ENCODE peak calls at places on chromosome 20, in four cellular contexts. X is keratinocyte; I is HepG2; L is CD8-positive, alpha-beta T cell. S is an unnamed sample.

GRCh38 chr20:5980720-5981119 is 30.3 kb downstream of the MCM8 start:
- DNase-seq in I (no peak), L (no peak), X (no peak), S (no peak)

GRCh38 chr20:23782366-23782983 is 31.7 kb upstream of the CST1 start:
- DNase-seq in I (no peak), L (no peak), X (no peak), S (no peak)

GRCh38 chr20:2874456-2874855 is 1.2 kb downstream of the PTPRA start:
- DNase-seq in I (no peak), X (no peak), L (no peak), S (no peak)

GRCh38 chr20:10795286-10796026 is 121.7 kb upstream of the JAG1 start:
- DNase-seq in X (no peak), I (no peak), L (no peak), S (no peak)

GRCh38 chr20:2767768-2768631 is 32.4 kb downstream of the CPXM1 start:
- DNase-seq in I (no peak), L (no peak), X (no peak), S (no peak)

GRCh38 chr20:59831901-59832240 is 101.6 kb downstream of the SYCP2 start:
- DNase-seq in I (no peak), L (no peak), X (no peak), S (no peak)

GRCh38 chr20:25061821-25062530 is 4.0 kb upstream of the ACSS1 start:
- DNase-seq in I (no peak), X (no peak), L (no peak), S (no peak)

GRCh38 chr20:24823176-24823575 is 125.9 kb upstream of the CST7 start:
- DNase-seq in I (no peak), L (no peak), X (no peak), S (no peak)

GRCh38 chr20:57755609-57756008 is 45.8 kb upstream of the PMEPA1 start:
- DNase-seq in I (no peak), L (no peak), X (no peak), S (no peak)

GRCh38 chr20:43977252-43977651 is 62.6 kb downstream of the TOX2 start:
- DNase-seq in L (no peak), X (no peak), I (no peak), S (no peak)

GRCh38 chr20:34069341-34070078 is 42.5 kb downstream of the EIF2S2 start:
- DNase-seq in L (peak; percentile 39), I (peak; percentile 86), X (no peak), S (no peak)

DNA sequence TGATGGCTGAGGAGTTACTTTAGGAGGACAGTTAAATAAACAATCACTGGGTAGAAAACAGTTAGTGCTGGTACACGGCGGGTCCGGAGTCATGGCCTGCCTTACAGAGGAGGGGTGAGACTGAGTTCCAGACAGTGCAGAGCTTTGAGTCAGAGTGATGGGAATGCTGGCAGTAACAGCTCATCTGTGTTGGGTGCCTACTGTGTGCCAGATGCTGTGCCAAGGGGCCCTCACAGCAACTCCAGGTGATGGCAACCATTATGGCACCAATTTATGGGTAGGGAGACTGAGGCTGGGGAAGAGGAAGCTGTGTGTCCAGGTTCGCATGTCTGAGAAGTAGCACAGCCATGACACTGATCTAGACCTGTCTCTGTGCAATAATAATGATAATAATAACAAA is 132.6 kb downstream of the CEBPB start:
- DNase-seq in X (no peak), L (no peak), I (no peak), S (no peak)
- TF ChIP-seq CTCF in X (no peak), L (no peak), I (no peak), S (no peak)

DNA sequence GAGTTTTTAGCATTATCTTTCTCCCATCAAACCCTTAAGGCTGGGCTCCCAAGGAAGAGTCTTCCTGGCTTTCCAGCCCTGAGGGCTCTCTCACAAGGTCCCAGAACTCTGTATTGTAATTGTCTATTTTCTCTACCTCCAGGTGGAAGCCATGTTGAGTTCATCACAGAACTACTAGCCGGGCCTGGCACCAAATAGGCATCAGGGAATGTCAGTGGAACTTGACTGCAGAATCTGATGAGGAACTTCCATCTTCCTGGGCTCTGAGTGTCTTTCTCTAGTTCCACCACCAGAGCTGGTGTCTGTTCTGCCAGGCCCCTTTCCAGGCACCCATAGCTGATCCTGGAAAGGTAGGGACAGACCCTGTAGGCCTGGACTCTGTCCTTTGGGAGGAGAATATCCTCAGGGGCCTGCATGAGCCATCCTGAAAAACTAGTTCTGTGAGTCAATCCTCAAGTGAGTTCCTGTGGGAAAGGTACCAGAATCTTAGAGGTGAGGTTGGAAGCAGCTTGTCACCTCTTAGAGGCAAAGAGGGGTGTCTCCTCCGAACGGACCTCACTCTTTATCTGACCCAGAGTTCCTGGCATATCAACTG is 11.1 kb upstream of the TOP1 start:
- DNase-seq in X (peak; percentile 68), L (no peak), I (peak; percentile 34), S (no peak)
- TF ChIP-seq CTCF in X (no peak), L (no peak), I (peak; percentile 18), S (no peak)

GRCh38 chr20:46349742-46350056 is 41.4 kb upstream of the CDH22 start:
- DNase-seq in I (no peak), X (no peak), L (no peak), S (no peak)

GRCh38 chr20:46352370-46352938 is 44.2 kb upstream of the CDH22 start:
- DNase-seq in X (no peak), I (no peak), L (no peak), S (no peak)

GRCh38 chr20:46351357-46352058 is 43.2 kb upstream of the CDH22 start:
- DNase-seq in X (no peak), L (no peak), I (no peak), S (no peak)

GRCh38 chr20:46350201-46350985 is 42.1 kb upstream of the CDH22 start:
- DNase-seq in X (no peak), I (no peak), L (no peak), S (no peak)

GRCh38 chr20:46350986-46351267 is 42.6 kb upstream of the CDH22 start:
- DNase-seq in X (no peak), I (no peak), L (no peak), S (no peak)
- TF ChIP-seq CTCF in X (no peak), I (no peak), L (no peak), S (no peak)

GRCh38 chr20:45080867-45081616 is 19.9 kb downstream of the KCNS1 start:
- DNase-seq in I (peak; percentile 63), L (no peak), X (no peak), S (no peak)
- TF ChIP-seq CTCF in I (peak; percentile 56), L (peak; percentile 18), X (peak; percentile 19), S (peak; percentile 19)

DNA sequence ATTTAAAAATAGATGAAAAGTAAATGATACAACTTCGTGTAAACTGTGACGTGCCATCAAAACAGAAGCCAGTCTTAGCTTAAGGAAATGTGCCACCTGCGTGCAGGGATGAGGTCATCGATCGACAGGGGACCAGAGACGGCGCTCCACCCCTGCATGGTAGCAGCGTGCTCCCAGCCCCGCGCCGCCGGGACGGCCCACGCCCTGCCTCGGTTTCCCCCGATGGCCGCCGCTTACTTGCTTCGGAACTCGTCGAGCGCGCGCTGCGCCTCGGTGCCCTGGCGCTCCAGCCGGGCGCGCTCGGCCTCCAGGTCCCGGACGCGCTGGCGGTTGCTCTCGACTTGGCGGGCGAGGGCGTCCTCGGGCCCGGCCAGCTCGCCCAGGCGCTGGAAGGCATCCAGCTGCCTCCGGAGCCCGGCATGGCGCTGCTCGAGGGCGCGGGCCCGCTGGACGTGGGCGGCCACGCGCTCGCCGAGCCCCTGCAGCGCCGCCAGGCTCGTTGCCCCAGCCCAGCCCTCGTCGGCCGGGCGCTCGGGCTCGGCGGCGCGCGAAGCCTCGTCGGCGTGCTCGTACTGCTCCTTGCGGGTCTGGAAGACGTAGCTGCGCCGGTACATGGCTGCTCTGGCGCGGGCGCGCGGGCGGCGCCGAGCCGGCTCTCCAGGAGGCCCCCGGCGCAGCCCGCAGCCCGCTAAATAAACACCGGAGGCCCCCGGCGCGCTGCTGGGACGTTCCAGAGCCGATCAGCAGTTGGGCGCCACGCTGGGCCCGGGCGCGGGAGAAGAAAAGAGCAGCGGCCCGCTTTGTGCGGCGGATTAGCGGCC is at the start of gene BFSP1:
- DNase-seq in L (peak; percentile 11), X (no peak), I (peak; percentile 55), S (no peak)
- TF ChIP-seq CTCF in L (no peak), X (no peak), I (peak; percentile 20), S (no peak)

S was measured in D721Med.